ENCODE peak calls at places on chromosomes 6 and 20, in nine cellular contexts. One of them, this sample, is unnamed.

GRCh38 chr6:111673086-111673485 is 67.4 kb upstream of the TRAF3IP2 start:
- DNase-seq in BJ: no peak
- DNase-seq in endothelial cell of umbilical vein: no peak
- DNase-seq in mesenchymal stem cell: no peak
- DNase-seq in H7: no peak
- DNase-seq in NCI-H2081 treated with DMSO at 0.1 percent for 48 hours: no peak
- DNase-seq in stimulated activated CD8-positive, alpha-beta memory T cell treated with anti-CD3 and anti-CD28 coated beads, Interleukin-4, amount 100 ng/mL, for 1 hour: no peak
- DNase-seq in heart right ventricle: no peak
- DNase-seq in spleen: no peak
- DNase-seq in this sample: no peak

GRCh38 chr6:125707615-125708243 is 41.7 kb upstream of the HEY2 start:
- DNase-seq in BJ: no peak
- DNase-seq in endothelial cell of umbilical vein: no peak
- DNase-seq in mesenchymal stem cell: no peak
- DNase-seq in H7: no peak
- DNase-seq in NCI-H2081 treated with DMSO at 0.1 percent for 48 hours: no peak
- DNase-seq in stimulated activated CD8-positive, alpha-beta memory T cell treated with anti-CD3 and anti-CD28 coated beads, Interleukin-4, amount 100 ng/mL, for 1 hour: no peak
- DNase-seq in heart right ventricle: no peak
- DNase-seq in spleen: no peak
- DNase-seq in this sample: no peak

GRCh38 chr20:14687317-14687716 is 349.9 kb upstream of the FLRT3 start:
- DNase-seq in BJ: no peak
- DNase-seq in endothelial cell of umbilical vein: no peak
- DNase-seq in mesenchymal stem cell: no peak
- DNase-seq in H7: no peak
- DNase-seq in NCI-H2081 treated with DMSO at 0.1 percent for 48 hours: no peak
- DNase-seq in stimulated activated CD8-positive, alpha-beta memory T cell treated with anti-CD3 and anti-CD28 coated beads, Interleukin-4, amount 100 ng/mL, for 1 hour: no peak
- DNase-seq in heart right ventricle: no peak
- DNase-seq in spleen: no peak
- DNase-seq in this sample: no peak

GRCh38 chr6:153790048-153790447 is 249.0 kb upstream of the OPRM1 start:
- DNase-seq in BJ: peak; percentile 31
- DNase-seq in endothelial cell of umbilical vein: no peak
- DNase-seq in mesenchymal stem cell: peak; percentile 91
- DNase-seq in H7: peak; percentile 6
- DNase-seq in NCI-H2081 treated with DMSO at 0.1 percent for 48 hours: no peak
- DNase-seq in stimulated activated CD8-positive, alpha-beta memory T cell treated with anti-CD3 and anti-CD28 coated beads, Interleukin-4, amount 100 ng/mL, for 1 hour: no peak
- DNase-seq in heart right ventricle: no peak
- DNase-seq in spleen: no peak
- DNase-seq in this sample: no peak

GRCh38 chr20:50247196-50248094 is 56.8 kb downstream of the CEBPB start:
- DNase-seq in BJ: no peak
- DNase-seq in endothelial cell of umbilical vein: no peak
- DNase-seq in mesenchymal stem cell: no peak
- DNase-seq in H7: no peak
- DNase-seq in NCI-H2081 treated with DMSO at 0.1 percent for 48 hours: no peak
- DNase-seq in stimulated activated CD8-positive, alpha-beta memory T cell treated with anti-CD3 and anti-CD28 coated beads, Interleukin-4, amount 100 ng/mL, for 1 hour: no peak
- DNase-seq in heart right ventricle: no peak
- DNase-seq in spleen: no peak
- DNase-seq in this sample: no peak

GRCh38 chr20:23150304-23151007 is 64.3 kb upstream of the CD93 start:
- DNase-seq in BJ: no peak
- DNase-seq in endothelial cell of umbilical vein: no peak
- DNase-seq in mesenchymal stem cell: no peak
- DNase-seq in H7: no peak
- DNase-seq in NCI-H2081 treated with DMSO at 0.1 percent for 48 hours: no peak
- DNase-seq in stimulated activated CD8-positive, alpha-beta memory T cell treated with anti-CD3 and anti-CD28 coated beads, Interleukin-4, amount 100 ng/mL, for 1 hour: no peak
- DNase-seq in heart right ventricle: no peak
- DNase-seq in spleen: no peak
- DNase-seq in this sample: no peak

GRCh38 chr6:6392214-6393068 is 72.0 kb upstream of the F13A1 start:
- DNase-seq in BJ: no peak
- DNase-seq in endothelial cell of umbilical vein: no peak
- DNase-seq in mesenchymal stem cell: no peak
- DNase-seq in H7: no peak
- DNase-seq in NCI-H2081 treated with DMSO at 0.1 percent for 48 hours: no peak
- DNase-seq in stimulated activated CD8-positive, alpha-beta memory T cell treated with anti-CD3 and anti-CD28 coated beads, Interleukin-4, amount 100 ng/mL, for 1 hour: no peak
- DNase-seq in heart right ventricle: no peak
- DNase-seq in spleen: no peak
- DNase-seq in this sample: no peak

GRCh38 chr6:109406196-109406595 is 23.9 kb upstream of the CD164 start:
- DNase-seq in BJ: no peak
- DNase-seq in endothelial cell of umbilical vein: no peak
- DNase-seq in mesenchymal stem cell: peak; percentile 37
- DNase-seq in H7: no peak
- DNase-seq in NCI-H2081 treated with DMSO at 0.1 percent for 48 hours: no peak
- DNase-seq in stimulated activated CD8-positive, alpha-beta memory T cell treated with anti-CD3 and anti-CD28 coated beads, Interleukin-4, amount 100 ng/mL, for 1 hour: no peak
- DNase-seq in heart right ventricle: no peak
- DNase-seq in spleen: no peak
- DNase-seq in this sample: no peak

GRCh38 chr6:13711384-13711725 is 280 bp downstream of the RANBP9 start:
- DNase-seq in BJ: no peak
- DNase-seq in endothelial cell of umbilical vein: no peak
- DNase-seq in mesenchymal stem cell: peak; percentile 74
- DNase-seq in H7: no peak
- DNase-seq in NCI-H2081 treated with DMSO at 0.1 percent for 48 hours: no peak
- DNase-seq in stimulated activated CD8-positive, alpha-beta memory T cell treated with anti-CD3 and anti-CD28 coated beads, Interleukin-4, amount 100 ng/mL, for 1 hour: peak; percentile 45
- DNase-seq in heart right ventricle: no peak
- DNase-seq in spleen: peak; percentile 96
- DNase-seq in this sample: no peak

GRCh38 chr6:56671651-56672461 is 29.2 kb upstream of the DST start:
- DNase-seq in BJ: no peak
- DNase-seq in endothelial cell of umbilical vein: peak; percentile 54
- DNase-seq in mesenchymal stem cell: no peak
- DNase-seq in H7: no peak
- DNase-seq in NCI-H2081 treated with DMSO at 0.1 percent for 48 hours: no peak
- DNase-seq in stimulated activated CD8-positive, alpha-beta memory T cell treated with anti-CD3 and anti-CD28 coated beads, Interleukin-4, amount 100 ng/mL, for 1 hour: no peak
- DNase-seq in heart right ventricle: no peak
- DNase-seq in spleen: peak; percentile 75
- DNase-seq in this sample: no peak

GRCh38 chr6:17038316-17038715 is 63.5 kb upstream of the STMND1 start:
- DNase-seq in BJ: no peak
- DNase-seq in endothelial cell of umbilical vein: no peak
- DNase-seq in mesenchymal stem cell: peak; percentile 44
- DNase-seq in H7: no peak
- DNase-seq in NCI-H2081 treated with DMSO at 0.1 percent for 48 hours: no peak
- DNase-seq in stimulated activated CD8-positive, alpha-beta memory T cell treated with anti-CD3 and anti-CD28 coated beads, Interleukin-4, amount 100 ng/mL, for 1 hour: no peak
- DNase-seq in heart right ventricle: no peak
- DNase-seq in spleen: no peak
- DNase-seq in this sample: no peak

This sample was measured in upper lobe of right lung.